ENCODE peak calls at places on chromosomes 11 and 22, in ten cellular contexts. D is body of pancreas, Z is lower leg skin, T is GM12891, J is adrenal gland, U is ovary, H is IMR-90, F is transverse colon, X is spleen, O is NB4. A is an unnamed sample.

GRCh38 chr22:50582562-50583293 is at the start of gene CHKB:
- DNase-seq in X (peak; percentile 100), D (peak; percentile 99), O (peak; percentile 97), Z (peak; percentile 97), T (peak; percentile 100), U (peak; percentile 99), F (peak; percentile 99), J (peak; percentile 99), H (peak; percentile 96), A (peak; percentile 98)

GRCh38 chr11:35082322-35083180 is 56.4 kb upstream of the CD44 start:
- DNase-seq in H (peak; percentile 83), U (peak; percentile 36), F (peak; percentile 72), D (peak; percentile 80), J (peak; percentile 51), X (peak; percentile 91), O (peak; percentile 93), T (peak; percentile 49), Z (peak; percentile 84), A (peak; percentile 80)

GRCh38 chr11:2182692-2183474 is 11.3 kb upstream of the TH start:
- DNase-seq in F (no peak), Z (no peak), U (no peak), J (no peak), O (no peak), T (no peak), H (no peak), X (no peak), D (no peak), A (no peak)

GRCh38 chr11:27972432-27973170 is 135.4 kb downstream of the KIF18A start:
- DNase-seq in Z (no peak), T (no peak), H (no peak), O (no peak), D (no peak), X (no peak), F (no peak), U (no peak), J (no peak), A (no peak)

GRCh38 chr11:57244911-57245310 is 7.9 kb upstream of the APLNR start:
- DNase-seq in Z (no peak), D (no peak), T (no peak), X (no peak), U (no peak), H (no peak), O (no peak), J (no peak), F (no peak), A (no peak)

GRCh38 chr11:105635466-105635865 is 25.6 kb downstream of the GRIA4 start:
- DNase-seq in X (no peak), O (no peak), H (no peak), Z (no peak), T (no peak), D (no peak), J (no peak), U (no peak), F (no peak), A (no peak)

GRCh38 chr11:32056445-32056844 is 34.4 kb upstream of the RCN1 start:
- DNase-seq in X (no peak), H (no peak), Z (peak; percentile 17), D (no peak), F (no peak), U (no peak), T (no peak), O (peak; percentile 91), J (no peak), A (no peak)

GRCh38 chr11:45031912-45032519 is 81.3 kb upstream of the TP53I11 start:
- DNase-seq in D (no peak), U (no peak), Z (no peak), F (peak; percentile 19), O (peak; percentile 67), J (no peak), T (peak; percentile 42), X (peak; percentile 84), H (no peak), A (no peak)

GRCh38 chr11:118497831-118498230 is 29.4 kb upstream of the TTC36 start:
- DNase-seq in D (no peak), J (no peak), O (no peak), F (no peak), U (no peak), H (peak; percentile 68), T (no peak), Z (no peak), X (no peak), A (no peak)

GRCh38 chr11:2794419-2794795 is 91.2 kb downstream of the CDKN1C start:
- DNase-seq in J (no peak), F (no peak), Z (no peak), U (peak; percentile 27), T (no peak), X (peak; percentile 38), O (peak; percentile 70), D (no peak), H (no peak), A (no peak)

GRCh38 chr11:48093795-48094642 is 113.7 kb downstream of the PTPRJ start:
- DNase-seq in J (no peak), U (no peak), D (peak; percentile 70), T (no peak), O (no peak), H (peak; percentile 78), F (no peak), X (no peak), Z (no peak), A (no peak)

GRCh38 chr11:119764108-119764874 is 35.3 kb upstream of the NECTIN1 start:
- DNase-seq in X (peak; percentile 69), D (peak; percentile 81), J (peak; percentile 86), U (peak; percentile 56), O (no peak), T (no peak), F (no peak), H (peak; percentile 42), Z (no peak), A (no peak)

GRCh38 chr11:122213111-122213510 is 97.1 kb upstream of the BLID start:
- DNase-seq in J (no peak), D (no peak), O (no peak), H (no peak), F (no peak), X (no peak), T (no peak), Z (no peak), U (no peak), A (no peak)

GRCh38 chr11:132056689-132057088 is 686.3 kb downstream of the NTM start:
- DNase-seq in O (peak; percentile 11), D (no peak), T (no peak), H (peak; percentile 95), U (no peak), Z (no peak), F (no peak), J (no peak), X (no peak), A (no peak)

GRCh38 chr11:120244476-120244875 is 4.5 kb downstream of the POU2F3 start:
- DNase-seq in U (no peak), X (peak; percentile 16), F (no peak), H (peak; percentile 10), J (no peak), Z (no peak), T (no peak), O (peak; percentile 40), D (no peak), A (no peak)

GRCh38 chr11:33452806-33453205 is 195.6 kb downstream of the HIPK3 start:
- DNase-seq in H (peak; percentile 94), U (no peak), Z (no peak), X (no peak), O (no peak), D (no peak), F (no peak), T (no peak), J (no peak), A (no peak)

GRCh38 chr11:116386118-116386699 is 386.6 kb downstream of the BUD13 start:
- DNase-seq in X (no peak), H (no peak), D (no peak), F (no peak), T (no peak), U (no peak), J (no peak), Z (no peak), O (no peak), A (no peak)

GRCh38 chr22:45864959-45865496 is 111.9 kb downstream of the WNT7B start:
- DNase-seq in D (no peak), T (no peak), Z (no peak), F (no peak), O (no peak), J (no peak), U (no peak), H (no peak), X (no peak), A (no peak)
- TF ChIP-seq POLR2A in D (no peak), T (no peak), Z (no peak), F (no peak), O (no peak), J (no peak), U (no peak), H (no peak), X (no peak), A (no peak)

GRCh38 chr11:65477271-65478029 is 21.4 kb upstream of the MALAT1 start:
- DNase-seq in F (peak; percentile 98), X (peak; percentile 99), U (peak; percentile 98), T (peak; percentile 91), D (peak; percentile 97), H (peak; percentile 92), J (peak; percentile 98), O (peak; percentile 99), Z (peak; percentile 95), A (peak; percentile 98)
- TF ChIP-seq POLR2A in F (peak; percentile 97), X (peak; percentile 90), U (peak; percentile 93), T (peak; percentile 82), D (peak; percentile 97), H (peak; percentile 83), J (peak; percentile 96), O (peak; percentile 82), Z (peak; percentile 89), A (peak; percentile 97)

DNA sequence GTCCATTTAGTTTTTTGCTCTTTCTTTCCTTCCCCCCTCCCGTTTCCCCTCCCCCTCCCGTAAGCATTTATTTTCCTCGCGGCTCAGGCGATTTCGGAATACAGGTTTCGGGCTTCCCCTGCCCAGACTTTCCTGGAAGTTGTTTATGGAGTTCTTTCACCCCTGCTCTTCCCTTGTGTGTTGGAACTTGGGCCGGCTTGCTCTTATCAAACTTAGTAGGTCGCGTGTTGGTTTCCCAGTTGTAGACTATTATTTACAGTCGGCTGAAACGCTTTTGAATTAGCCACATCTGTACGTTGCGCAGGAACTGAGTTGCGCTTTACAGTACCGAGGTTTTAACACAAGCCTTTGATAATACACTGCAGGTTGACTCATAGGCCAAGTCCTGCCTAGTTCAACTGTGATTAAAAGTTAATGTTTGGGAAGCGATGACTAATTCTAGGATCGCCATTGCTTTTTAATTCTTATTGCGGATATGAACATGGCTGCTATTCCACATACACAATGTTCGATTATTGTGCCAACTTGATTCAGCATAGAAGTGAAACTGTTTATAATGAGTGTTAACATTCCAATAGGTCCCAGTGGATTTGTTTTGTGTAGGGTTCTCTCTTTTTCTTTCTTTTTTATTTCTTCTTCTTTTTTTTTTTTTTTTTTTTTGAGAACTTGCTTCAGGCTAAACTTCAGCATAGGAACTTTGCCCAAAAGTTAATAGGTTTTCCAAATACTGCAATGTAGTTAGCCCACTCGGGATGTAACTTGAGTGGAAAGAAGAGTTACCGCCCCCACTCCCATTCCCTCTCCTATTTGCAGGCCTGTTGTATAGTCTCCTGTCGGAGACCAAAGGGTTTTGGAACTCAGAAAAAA is 1.8 kb downstream of the YAP1 start:
- DNase-seq in D (peak; percentile 67), J (peak; percentile 60), O (peak; percentile 15), F (peak; percentile 43), H (peak; percentile 94), X (no peak), Z (peak; percentile 53), U (no peak), T (no peak), A (no peak)
- TF ChIP-seq POLR2A in D (peak; percentile 33), J (peak; percentile 78), O (no peak), F (peak; percentile 72), H (peak; percentile 84), X (no peak), Z (no peak), U (no peak), T (no peak), A (no peak)

GRCh38 chr11:95705485-95706124 is 84.0 kb downstream of the FAM76B start:
- DNase-seq in O (peak; percentile 93), X (peak; percentile 94), Z (peak; percentile 89), T (no peak), J (peak; percentile 88), D (peak; percentile 88), H (peak; percentile 81), U (peak; percentile 90), F (peak; percentile 88), A (peak; percentile 89)
- TF ChIP-seq POLR2A in O (no peak), X (no peak), Z (no peak), T (no peak), J (no peak), D (no peak), H (peak; percentile 46), U (no peak), F (no peak), A (no peak)

A was measured in erythroblast.